ENCODE peak calls at places on chromosome 15, in ten cellular contexts. O, D, Y, H, M, X, N, J, Q and P are unnamed samples.

GRCh38 chr15:45180201-45180600 is 7.6 kb downstream of the SHF start:
- DNase-seq in O (no peak), D (peak; percentile 74), Y (no peak), H (peak; percentile 61), M (no peak), X (no peak), N (peak; percentile 21), J (no peak), Q (no peak), P (no peak)

GRCh38 chr15:52483712-52484111 is 45.0 kb downstream of the MYO5A start:
- DNase-seq in O (no peak), D (peak; percentile 84), Y (no peak), H (peak; percentile 78), M (no peak), X (no peak), N (no peak), J (no peak), Q (no peak), P (no peak)

GRCh38 chr15:50909044-50909342 is 510 bp downstream of the AP4E1 start:
- DNase-seq in O (no peak), D (no peak), Y (no peak), H (peak; percentile 52), M (no peak), X (no peak), N (no peak), J (no peak), Q (no peak), P (no peak)

GRCh38 chr15:53305101-53305500 is 454.4 kb downstream of the WDR72 start:
- DNase-seq in O (no peak), D (no peak), Y (no peak), H (no peak), M (no peak), X (no peak), N (no peak), J (no peak), Q (no peak), P (no peak)

GRCh38 chr15:70518201-70519003 is 245.0 kb downstream of the UACA start:
- DNase-seq in O (no peak), D (no peak), Y (no peak), H (no peak), M (no peak), X (no peak), N (no peak), J (no peak), Q (no peak), P (no peak)

GRCh38 chr15:34628577-34629152 is 45.2 kb upstream of the GOLGA8B start:
- DNase-seq in O (no peak), D (no peak), Y (no peak), H (peak; percentile 21), M (no peak), X (no peak), N (no peak), J (no peak), Q (no peak), P (no peak)

GRCh38 chr15:88891540-88892254 is 3.6 kb downstream of the HAPLN3 start:
- DNase-seq in O (no peak), D (no peak), Y (no peak), H (no peak), M (no peak), X (no peak), N (no peak), J (no peak), Q (no peak), P (no peak)

GRCh38 chr15:100628746-100629145 is 26.4 kb downstream of the ASB7 start:
- DNase-seq in O (no peak), D (no peak), Y (no peak), H (no peak), M (no peak), X (no peak), N (no peak), J (no peak), Q (no peak), P (no peak)

GRCh38 chr15:73984208-73984979 is 7.7 kb downstream of the STOML1 start:
- DNase-seq in O (no peak), D (no peak), Y (no peak), H (no peak), M (no peak), X (no peak), N (no peak), J (no peak), Q (no peak), P (no peak)

GRCh38 chr15:73985101-73985873 is 6.8 kb downstream of the STOML1 start:
- DNase-seq in O (no peak), D (no peak), Y (no peak), H (peak; percentile 85), M (no peak), X (peak; percentile 61), N (no peak), J (no peak), Q (no peak), P (no peak)

GRCh38 chr15:73983211-73983727 is 8.8 kb downstream of the STOML1 start:
- DNase-seq in O (peak; percentile 65), D (peak; percentile 95), Y (peak; percentile 65), H (peak; percentile 88), M (peak; percentile 87), X (no peak), N (no peak), J (peak; percentile 59), Q (peak; percentile 76), P (no peak)

GRCh38 chr15:73982251-73982962 is 9.7 kb downstream of the STOML1 start:
- DNase-seq in O (peak; percentile 85), D (peak; percentile 89), Y (peak; percentile 85), H (peak; percentile 79), M (peak; percentile 90), X (no peak), N (no peak), J (peak; percentile 87), Q (peak; percentile 93), P (no peak)

DNA sequence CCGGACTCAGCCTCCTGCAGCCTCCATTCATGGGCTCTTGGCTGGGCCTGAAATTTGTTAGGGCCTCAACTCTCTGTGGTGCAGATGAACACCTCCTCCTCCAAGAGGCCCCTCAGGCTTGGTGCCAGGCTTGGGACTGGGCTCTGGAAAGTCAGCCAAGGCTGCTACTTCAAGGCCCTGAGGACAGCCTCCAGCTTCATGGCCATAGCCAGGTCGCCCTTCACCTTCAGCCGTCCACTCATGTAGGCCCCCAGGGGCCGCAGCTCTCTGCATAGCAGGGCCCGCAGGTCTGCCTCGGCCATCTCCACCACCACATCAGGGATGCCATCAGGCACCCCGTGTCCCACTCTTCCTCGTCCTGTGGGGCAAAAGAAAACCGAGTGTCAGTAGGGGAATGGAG is 8.3 kb downstream of the STOML1 start:
- DNase-seq in O (no peak), D (no peak), Y (no peak), H (no peak), M (no peak), X (no peak), N (no peak), J (no peak), Q (no peak), P (no peak)
- H3K27ac ChIP-seq in O (no peak overlapping the region), D (peak overlapping the region; percentile 98), Y (peak overlapping the region; percentile 83), H (no peak overlapping the region), M (peak overlapping the region; percentile 91), X (no peak overlapping the region), N (no peak overlapping the region), J (peak overlapping the region; percentile 99), Q (peak overlapping the region; percentile 84), P (no peak overlapping the region)

DNA sequence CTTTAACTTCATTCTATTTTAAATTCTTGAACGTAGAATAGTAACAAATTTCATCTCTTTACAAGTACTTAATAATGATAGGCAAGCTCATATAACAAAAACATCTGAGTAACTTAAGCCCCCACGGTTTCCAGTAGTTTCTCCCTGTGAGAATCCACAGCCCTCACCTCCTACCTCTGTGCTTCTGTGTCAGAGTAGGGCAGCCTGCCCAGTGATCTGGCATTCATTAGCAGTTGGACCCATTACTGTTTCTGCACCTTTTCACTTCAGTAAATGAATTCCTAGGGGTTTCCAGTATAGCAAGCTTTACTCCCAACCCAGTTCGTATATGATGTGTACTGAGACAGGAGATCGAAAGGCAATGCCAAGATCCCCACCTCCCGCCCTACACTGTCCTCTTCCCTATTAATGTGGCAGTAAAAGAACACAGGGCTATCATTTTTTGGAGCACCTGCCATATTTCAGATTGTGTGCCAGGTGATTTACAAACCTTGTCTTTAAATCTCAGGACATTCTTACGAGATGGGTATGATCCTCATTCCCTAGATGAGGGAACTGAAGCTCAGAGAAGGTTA is 40.8 kb downstream of the EIF2AK4 start:
- DNase-seq in O (no peak), D (no peak), Y (no peak), H (no peak), M (no peak), X (no peak), N (no peak), J (no peak), Q (no peak), P (no peak)
- H3K36me3 ChIP-seq in O (no peaks in the 10 kb centered on the region), D (peaks cover 60% of the 10 kb centered on the region), Y (no peaks in the 10 kb centered on the region), H (peaks cover 9% of the 10 kb centered on the region), M (no peaks in the 10 kb centered on the region), X (no peaks in the 10 kb centered on the region), N (peaks cover 4% of the 10 kb centered on the region), J (peaks cover 66% of the 10 kb centered on the region), Q (no peaks in the 10 kb centered on the region), P (peaks cover 4% of the 10 kb centered on the region)

GRCh38 chr15:63349621-63350020 is 32.0 kb downstream of the CA12 start:
- DNase-seq in O (no peak), D (no peak), Y (no peak), H (no peak), M (no peak), X (no peak), N (no peak), J (no peak), Q (no peak), P (no peak)

GRCh38 chr15:63348392-63348791 is 33.3 kb downstream of the CA12 start:
- DNase-seq in O (no peak), D (peak; percentile 93), Y (peak; percentile 50), H (peak; percentile 80), M (no peak), X (no peak), N (no peak), J (peak; percentile 64), Q (peak; percentile 61), P (no peak)

GRCh38 chr15:63347074-63347859 is 34.4 kb downstream of the CA12 start:
- DNase-seq in O (no peak), D (no peak), Y (no peak), H (peak; percentile 39), M (no peak), X (peak; percentile 47), N (no peak), J (no peak), Q (no peak), P (no peak)

GRCh38 chr15:63350178-63350621 is 31.4 kb downstream of the CA12 start:
- DNase-seq in O (peak; percentile 23), D (peak; percentile 72), Y (peak; percentile 63), H (no peak), M (no peak), X (no peak), N (no peak), J (peak; percentile 62), Q (peak; percentile 50), P (no peak)

DNA sequence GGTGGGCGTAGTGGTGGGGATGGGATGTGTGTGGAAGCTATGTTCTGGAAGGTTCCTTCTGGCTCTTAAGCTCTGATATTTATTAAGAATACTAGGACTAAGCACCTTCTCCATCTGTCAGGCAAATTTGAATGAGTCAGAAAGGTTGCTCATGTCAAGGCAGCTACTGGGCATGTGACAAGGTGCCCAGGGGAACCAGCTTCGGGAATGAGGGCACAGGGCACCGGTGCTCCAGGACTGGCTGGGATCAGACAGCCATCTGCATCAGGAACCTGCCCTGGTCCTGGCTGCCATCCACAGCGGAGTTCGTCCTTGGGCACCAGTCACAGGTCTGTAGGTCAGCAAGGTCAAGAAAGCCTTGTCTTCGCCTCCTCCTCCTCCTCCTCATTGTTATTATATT is 32.5 kb downstream of the CA12 start:
- DNase-seq in O (no peak), D (peak; percentile 90), Y (no peak), H (peak; percentile 72), M (no peak), X (no peak), N (no peak), J (no peak), Q (no peak), P (no peak)
- H3K4me1 ChIP-seq in O (peaks cover 24% of the 10 kb centered on the region), D (peaks cover 51% of the 10 kb centered on the region), Y (peaks cover 10% of the 10 kb centered on the region), H (peaks cover 57% of the 10 kb centered on the region), M (peaks cover 6% of the 10 kb centered on the region), X (peaks cover 14% of the 10 kb centered on the region), N (no peaks in the 10 kb centered on the region), J (peaks cover 26% of the 10 kb centered on the region), Q (peaks cover 5% of the 10 kb centered on the region), P (no peaks in the 10 kb centered on the region)

DNA sequence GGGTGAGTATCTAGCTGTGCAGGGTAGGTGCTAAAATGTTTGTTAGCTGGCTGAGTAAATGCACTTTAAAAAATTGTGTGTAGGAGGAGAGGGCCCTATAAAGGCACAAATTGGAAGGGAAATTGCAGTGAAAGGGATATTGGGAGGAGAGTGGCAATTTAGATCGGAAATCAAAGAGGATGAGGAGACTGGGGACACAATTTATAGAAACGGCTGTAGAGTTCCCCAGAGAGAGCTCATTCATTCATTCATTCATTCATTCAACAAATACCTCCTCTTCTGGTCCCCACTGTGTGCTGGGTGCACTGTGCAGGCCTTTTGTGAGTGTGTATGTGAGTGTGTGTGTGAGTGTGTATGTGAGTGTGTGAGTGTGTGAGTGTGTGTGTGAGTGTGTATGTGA is 2.4 kb downstream of the DNAJA4 start:
- DNase-seq in O (no peak), D (no peak), Y (no peak), H (no peak), M (no peak), X (no peak), N (no peak), J (no peak), Q (no peak), P (no peak)
- H3K27ac ChIP-seq in O (no peak overlapping the region), D (no peak overlapping the region), Y (no peak overlapping the region), H (no peak overlapping the region), M (no peak overlapping the region), X (no peak overlapping the region), N (no peak overlapping the region), J (peak overlapping the region; percentile 85), Q (peak overlapping the region; percentile 79), P (no peak overlapping the region)